ENCODE peak calls at places on chromosomes 1 and 21, in seven cellular contexts. Z, L, J, P, F, V and N are unnamed samples. For H3K9me3, the result is how much of the 10 kb centered on the place peaks cover.

GRCh38 chr1:53575141-53575947 is 116.1 kb downstream of the DMRTB1 start:
- DNase-seq in Z (no peak), L (peak), J (peak), P (no peak), F (no peak), V (no peak), N (no peak)

GRCh38 chr1:172628416-172628815 is 30.5 kb upstream of the FASLG start:
- DNase-seq in Z (no peak), L (no peak), J (no peak), P (peak), F (no peak), V (no peak), N (no peak)

GRCh38 chr1:29090937-29091618 is 32.6 kb downstream of the TMEM200B start:
- DNase-seq in Z (no peak), L (no peak), J (no peak), P (no peak), F (no peak), V (no peak), N (no peak)

GRCh38 chr1:235511470-235512240 is 7.4 kb upstream of the B3GALNT2 start:
- DNase-seq in Z (no peak), L (no peak), J (peak), P (no peak), F (no peak), V (no peak), N (no peak)

GRCh38 chr1:202213361-202214088 is 19.9 kb downstream of the LGR6 start:
- DNase-seq in Z (no peak), L (no peak), J (peak), P (no peak), F (no peak), V (no peak), N (no peak)

GRCh38 chr1:26378088-26378878 is 5.7 kb upstream of the ZNF683 start:
- DNase-seq in Z (no peak), L (no peak), J (no peak), P (peak), F (peak), V (peak), N (peak)

GRCh38 chr1:24157921-24158481 is 15.1 kb upstream of the IL22RA1 start:
- DNase-seq in Z (no peak), L (no peak), J (peak), P (no peak), F (no peak), V (no peak), N (no peak)

GRCh38 chr1:79568411-79568810 is 561.9 kb upstream of the ADGRL4 start:
- DNase-seq in Z (no peak), L (no peak), J (no peak), P (peak), F (peak), V (no peak), N (no peak)

GRCh38 chr1:2360588-2361364 is 30.6 kb downstream of the MORN1 start:
- DNase-seq in Z (no peak), L (peak), J (no peak), P (no peak), F (no peak), V (no peak), N (no peak)

GRCh38 chr1:49059087-49059486 is 282.4 kb upstream of the BEND5 start:
- DNase-seq in Z (no peak), L (no peak), J (no peak), P (no peak), F (no peak), V (no peak), N (no peak)

GRCh38 chr1:89451011-89451410 is 73.6 kb upstream of the LRRC8B start:
- DNase-seq in Z (no peak), L (no peak), J (no peak), P (no peak), F (no peak), V (no peak), N (no peak)

GRCh38 chr1:2975466-2976179 is 45.6 kb upstream of the ACTRT2 start:
- DNase-seq in Z (no peak), L (no peak), J (no peak), P (no peak), F (no peak), V (no peak), N (no peak)

GRCh38 chr1:155006601-155007101 is 4.0 kb downstream of the ZBTB7B start:
- DNase-seq in Z (no peak), L (no peak), J (peak), P (peak), F (no peak), V (peak), N (no peak)

GRCh38 chr21:44751186-44751798 is 39.9 kb upstream of the TSPEAR start:
- DNase-seq in Z (no peak), L (no peak), J (no peak), P (no peak), F (no peak), V (no peak), N (no peak)

GRCh38 chr1:203153051-203153988 is 22.3 kb downstream of the MYBPH start:
- DNase-seq in Z (peak), L (no peak), J (peak), P (no peak), F (no peak), V (no peak), N (no peak)

GRCh38 chr1:181541947-181542346 is 58.6 kb downstream of the CACNA1E start:
- DNase-seq in Z (no peak), L (no peak), J (no peak), P (peak), F (peak), V (no peak), N (no peak)

GRCh38 chr1:72724951-72725863 is 442.9 kb upstream of the NEGR1 start:
- DNase-seq in Z (peak), L (peak), J (peak), P (no peak), F (peak), V (no peak), N (no peak)

GRCh38 chr1:241610056-241610815 is 29.9 kb downstream of the CHML start:
- DNase-seq in Z (peak), L (no peak), J (peak), P (peak), F (peak), V (no peak), N (no peak)

GRCh38 chr1:244960904-244961303 is 96.6 kb upstream of the HNRNPU start:
- DNase-seq in Z (no peak), L (no peak), J (no peak), P (no peak), F (no peak), V (no peak), N (no peak)

GRCh38 chr1:98824724-98825123 is 163.2 kb downstream of the SNX7 start:
- DNase-seq in Z (no peak), L (no peak), J (no peak), P (no peak), F (no peak), V (no peak), N (no peak)

GRCh38 chr1:26289158-26290059 is 9.5 kb downstream of the SH3BGRL3 start:
- DNase-seq in Z (no peak), L (no peak), J (peak), P (no peak), F (no peak), V (no peak), N (no peak)

GRCh38 chr1:245091818-245092637 is 62.8 kb upstream of the KIF26B start:
- DNase-seq in Z (no peak), L (peak), J (no peak), P (peak), F (peak), V (no peak), N (no peak)

GRCh38 chr1:224644553-224645154 is 28.5 kb downstream of the CNIH3 start:
- DNase-seq in Z (peak), L (no peak), J (peak), P (peak), F (peak), V (peak), N (no peak)

GRCh38 chr1:203520315-203520714 is 26.4 kb downstream of the OPTC start:
- DNase-seq in Z (no peak), L (no peak), J (no peak), P (peak), F (no peak), V (no peak), N (no peak)

GRCh38 chr1:29324771-29325351 is 88.5 kb downstream of the PTPRU start:
- DNase-seq in Z (peak), L (peak), J (peak), P (no peak), F (peak), V (no peak), N (no peak)

GRCh38 chr1:245079021-245079609 is 75.7 kb upstream of the KIF26B start:
- DNase-seq in Z (no peak), L (no peak), J (peak), P (peak), F (peak), V (no peak), N (no peak)

GRCh38 chr1:12741946-12742345 is 4.1 kb upstream of the CFAP107 start:
- DNase-seq in Z (no peak), L (no peak), J (no peak), P (no peak), F (no peak), V (no peak), N (no peak)

GRCh38 chr1:239025223-239025622 is 361.1 kb upstream of the CHRM3 start:
- DNase-seq in Z (no peak), L (no peak), J (no peak), P (no peak), F (no peak), V (no peak), N (no peak)

GRCh38 chr1:48676822-48677221 is 99.9 kb downstream of the BEND5 start:
- DNase-seq in Z (no peak), L (no peak), J (no peak), P (no peak), F (no peak), V (no peak), N (no peak)

GRCh38 chr1:209756608-209757445 is 974 bp downstream of the TRAF3IP3 start:
- DNase-seq in Z (no peak), L (no peak), J (no peak), P (no peak), F (no peak), V (peak), N (peak)

GRCh38 chr1:88985033-88985432 is 7.4 kb downstream of the KYAT3 start:
- DNase-seq in Z (no peak), L (peak), J (no peak), P (peak), F (peak), V (no peak), N (no peak)

GRCh38 chr21:26096972-26097371 is 73.6 kb downstream of the APP start:
- DNase-seq in Z (no peak), L (no peak), J (peak), P (no peak), F (peak), V (no peak), N (no peak)

GRCh38 chr1:117570988-117571409 is 34.8 kb upstream of the TENT5C start:
- DNase-seq in Z (no peak), L (no peak), J (no peak), P (no peak), F (peak), V (no peak), N (no peak)

GRCh38 chr1:8194481-8195227 is 123.3 kb upstream of the SLC45A1 start:
- DNase-seq in Z (no peak), L (peak), J (no peak), P (peak), F (no peak), V (no peak), N (no peak)

GRCh38 chr1:43835141-43836021 is 98.2 kb upstream of the ARTN start:
- DNase-seq in Z (no peak), L (no peak), J (no peak), P (peak), F (no peak), V (no peak), N (no peak)

GRCh38 chr1:226973371-226973897 is 33.3 kb downstream of the COQ8A start:
- DNase-seq in Z (no peak), L (peak), J (no peak), P (no peak), F (no peak), V (no peak), N (no peak)

GRCh38 chr1:29259802-29260441 is 23.6 kb downstream of the PTPRU start:
- DNase-seq in Z (no peak), L (peak), J (peak), P (peak), F (peak), V (no peak), N (peak)

GRCh38 chr1:229260297-229260696 is 10.6 kb upstream of the RAB4A start:
- DNase-seq in Z (no peak), L (no peak), J (no peak), P (no peak), F (no peak), V (no peak), N (no peak)

GRCh38 chr1:153470707-153471106 is 10.3 kb upstream of the S100A7 start:
- DNase-seq in Z (no peak), L (no peak), J (no peak), P (no peak), F (no peak), V (no peak), N (no peak)
- H3K9me3 ChIP-seq in Z (under half), L (under half), J (under half), P (under half), F (under half), V (under half), N (under half)

GRCh38 chr1:247064309-247064708 is 14.3 kb downstream of the ZNF670 start:
- DNase-seq in Z (no peak), L (no peak), J (no peak), P (no peak), F (no peak), V (no peak), N (no peak)

GRCh38 chr1:247054992-247055415 is 23.6 kb downstream of the ZNF670 start:
- DNase-seq in Z (no peak), L (no peak), J (no peak), P (peak), F (peak), V (no peak), N (no peak)

GRCh38 chr1:247056071-247056470 is 22.5 kb downstream of the ZNF670 start:
- DNase-seq in Z (no peak), L (no peak), J (no peak), P (no peak), F (no peak), V (no peak), N (no peak)

GRCh38 chr1:247060771-247061170 is 17.8 kb downstream of the ZNF670 start:
- DNase-seq in Z (no peak), L (no peak), J (no peak), P (no peak), F (no peak), V (no peak), N (no peak)
- H3K9me3 ChIP-seq in Z (half or more), L (under half), J (under half), P (under half), F (under half), V (under half), N (under half)

DNA sequence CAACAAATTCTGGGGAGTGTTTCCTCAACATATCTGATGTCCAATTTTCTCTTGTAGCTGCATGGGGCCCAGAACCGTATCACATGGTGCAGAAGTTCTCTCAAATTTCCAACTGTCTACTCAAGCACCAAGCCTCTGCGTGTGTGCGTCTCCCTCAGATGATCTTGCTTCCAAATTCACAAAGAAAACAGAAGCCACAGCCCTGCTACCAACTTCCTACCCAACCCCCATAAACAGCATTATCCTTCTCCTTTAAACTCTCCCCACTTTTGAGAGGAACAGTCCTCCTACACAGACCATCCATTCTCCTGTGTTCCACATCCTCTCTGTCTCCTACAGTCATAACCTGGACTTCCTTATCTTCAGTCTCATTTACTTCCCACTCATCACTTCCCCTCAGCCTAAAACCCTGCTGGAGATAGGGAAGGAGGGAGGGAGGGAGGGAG is 354.1 kb downstream of the SMYD3 start:
- DNase-seq in Z (no peak), L (no peak), J (no peak), P (no peak), F (no peak), V (no peak), N (no peak)
- H3K9me3 ChIP-seq in Z (under half), L (under half), J (under half), P (under half), F (under half), V (under half), N (under half)

DNA sequence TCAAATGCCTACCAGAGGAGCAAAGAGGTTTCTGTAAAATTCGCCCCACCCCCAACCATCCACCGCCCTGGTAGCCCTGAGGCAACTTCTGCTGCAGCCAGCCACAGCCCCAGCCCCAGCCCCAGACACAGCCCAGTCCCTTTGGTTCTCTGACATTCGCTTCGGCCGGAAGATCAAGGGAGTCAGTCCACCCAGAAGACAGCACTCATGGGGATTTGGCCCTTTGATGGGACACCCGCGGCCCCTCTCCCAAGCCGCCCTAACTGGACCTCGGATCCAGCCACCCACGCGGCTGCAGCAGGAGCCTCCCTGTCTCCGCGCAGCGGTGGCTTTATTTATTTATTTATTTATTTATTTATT is 3881.0 kb downstream of the SRGAP2C start:
- DNase-seq in Z (no peak), L (peak), J (no peak), P (no peak), F (no peak), V (no peak), N (no peak)
- H3K9me3 ChIP-seq in Z (under half), L (under half), J (under half), P (under half), F (under half), V (under half), N (under half)